ENCODE peak calls at places on chromosomes 5 and 9, in ten cellular contexts. O is HTR-8/SVneo, G is NAMALWA, P is NCI-H1092, B is H7, K is EH, V is pons, H is A549, E is PC-3, S is NCI-H460. Z is an unnamed sample.

GRCh38 chr5:32254987-32255900 is 57.5 kb downstream of the MTMR12 start:
- DNase-seq in S (no peak), G (no peak), K (peak), H (no peak), E (no peak), B (no peak), O (no peak), V (no peak), P (peak), Z (no peak)

GRCh38 chr9:6686396-6686795 is 40.9 kb upstream of the GLDC start:
- DNase-seq in E (peak), G (peak), O (no peak), V (peak), B (no peak), S (no peak), K (peak), H (no peak), P (no peak), Z (no peak)

GRCh38 chr5:168295574-168296201 is 4.2 kb downstream of the WWC1 start:
- DNase-seq in V (peak), B (peak), H (peak), E (peak), O (peak), K (peak), P (no peak), G (no peak), S (no peak), Z (no peak)

GRCh38 chr9:129487658-129488483 is 133.0 kb downstream of the C9orf50 start:
- DNase-seq in K (peak), H (no peak), G (no peak), E (no peak), V (peak), S (no peak), O (peak), P (peak), B (peak), Z (peak)

GRCh38 chr5:108747111-108748009 is at the start of gene FER:
- DNase-seq in V (no peak), P (no peak), G (peak), B (no peak), H (peak), K (peak), S (peak), E (peak), O (peak), Z (peak)

GRCh38 chr5:96933764-96934163 is 2.1 kb upstream of the LNPEP start:
- DNase-seq in G (peak), P (no peak), K (no peak), B (no peak), O (no peak), H (no peak), S (no peak), V (no peak), E (no peak), Z (no peak)

GRCh38 chr5:54063817-54064216 is 246.6 kb downstream of the ARL15 start:
- DNase-seq in P (no peak), E (no peak), O (peak), B (no peak), V (no peak), H (no peak), K (peak), G (no peak), S (no peak), Z (no peak)

GRCh38 chr9:116207371-116208111 is 54.0 kb downstream of the PAPPA start:
- DNase-seq in P (no peak), S (no peak), G (no peak), E (no peak), K (peak), V (no peak), O (no peak), B (no peak), H (no peak), Z (no peak)

GRCh38 chr5:98843481-98843880 is 70.0 kb downstream of the RGMB start:
- DNase-seq in B (no peak), O (no peak), K (no peak), S (no peak), P (no peak), H (no peak), G (no peak), E (no peak), V (no peak), Z (no peak)

GRCh38 chr5:53073349-53073748 is 36.2 kb downstream of the MOCS2 start:
- DNase-seq in V (peak), H (no peak), S (no peak), E (no peak), K (no peak), P (no peak), B (no peak), O (no peak), G (no peak), Z (no peak)

GRCh38 chr9:89463986-89464901 is 33.7 kb downstream of the SEMA4D start:
- DNase-seq in H (no peak), K (no peak), E (no peak), P (no peak), O (no peak), G (no peak), S (no peak), V (no peak), B (peak), Z (peak)

GRCh38 chr9:71767421-71768321 is 642 bp downstream of the CEMIP2 start:
- DNase-seq in H (no peak), B (peak), O (no peak), S (no peak), G (no peak), V (no peak), P (no peak), E (no peak), K (peak), Z (peak)

GRCh38 chr5:72908666-72909065 is 47.2 kb upstream of the FCHO2 start:
- DNase-seq in O (no peak), H (no peak), S (no peak), E (no peak), G (no peak), P (no peak), K (no peak), V (no peak), B (no peak), Z (no peak)

GRCh38 chr5:59790399-59791130 is 103.0 kb downstream of the PDE4D start:
- DNase-seq in B (peak), O (no peak), V (no peak), H (no peak), S (peak), E (peak), G (no peak), K (peak), P (no peak), Z (no peak)

GRCh38 chr9:89732295-89732951 is 127.6 kb downstream of the GADD45G start:
- DNase-seq in S (no peak), O (no peak), H (no peak), P (no peak), G (no peak), V (no peak), K (no peak), B (no peak), E (peak), Z (no peak)

GRCh38 chr5:146048994-146049703 is 56.2 kb downstream of the PLAC8L1 start:
- DNase-seq in G (peak), B (peak), K (peak), E (peak), P (peak), O (peak), H (peak), V (peak), S (peak), Z (no peak)

GRCh38 chr9:12916037-12916436 is 141.2 kb downstream of the LURAP1L start:
- DNase-seq in S (no peak), K (no peak), H (no peak), B (no peak), P (no peak), O (no peak), G (no peak), V (peak), E (no peak), Z (no peak)

GRCh38 chr5:112951124-112951702 is 25.4 kb upstream of the DCP2 start:
- DNase-seq in G (no peak), E (no peak), P (no peak), K (no peak), B (no peak), O (no peak), S (no peak), V (no peak), H (no peak), Z (no peak)

GRCh38 chr5:154861946-154862345 is 3.5 kb downstream of the CNOT8 start:
- DNase-seq in K (no peak), E (no peak), H (no peak), V (no peak), O (no peak), B (no peak), P (no peak), G (no peak), S (no peak), Z (no peak)

GRCh38 chr9:126450537-126451205 is 124.0 kb downstream of the MVB12B start:
- DNase-seq in V (no peak), O (no peak), E (no peak), S (no peak), P (no peak), H (no peak), K (peak), B (no peak), G (no peak), Z (no peak)

GRCh38 chr9:21434202-21435014 is 5.8 kb upstream of the IFNA1 start:
- DNase-seq in S (peak), H (peak), K (peak), G (peak), V (peak), P (peak), B (no peak), E (peak), O (peak), Z (peak)

GRCh38 chr5:14871084-14871572 is 450 bp downstream of the ANKH start:
- DNase-seq in G (peak), H (no peak), P (peak), K (no peak), B (peak), O (peak), V (peak), S (no peak), E (no peak), Z (peak)

GRCh38 chr9:33374634-33375237 is 27.6 kb downstream of the AQP7 start:
- DNase-seq in O (peak), B (peak), K (peak), S (peak), P (peak), G (peak), E (peak), H (peak), V (peak), Z (peak)

GRCh38 chr5:109567374-109568044 is 122.2 kb upstream of the MAN2A1 start:
- DNase-seq in V (no peak), H (no peak), E (no peak), S (no peak), O (no peak), P (no peak), K (peak), B (no peak), G (no peak), Z (no peak)

GRCh38 chr9:87179556-87180340 is 232.4 kb upstream of the GAS1 start:
- DNase-seq in K (peak), S (no peak), G (no peak), H (no peak), V (no peak), P (no peak), E (no peak), O (peak), B (no peak), Z (no peak)

GRCh38 chr5:124513216-124513615 is 233.2 kb downstream of the ZNF608 start:
- DNase-seq in H (no peak), O (no peak), K (no peak), B (no peak), P (no peak), V (no peak), G (no peak), E (no peak), S (no peak), Z (no peak)

GRCh38 chr5:89994266-89994665 is 415.3 kb downstream of the CETN3 start:
- DNase-seq in B (no peak), K (no peak), O (no peak), G (no peak), V (no peak), S (no peak), E (no peak), H (no peak), P (no peak), Z (no peak)